ENCODE peak calls at places on chromosomes 13 and 19, in ten cellular contexts. C, X, O, D, M, L, A, K, V and F are unnamed samples.

GRCh38 chr13:114115191-114115671 is 17.2 kb downstream of the RASA3 start:
- DNase-seq in O (peak; percentile 79), A (peak; percentile 76), M (no peak), D (peak; percentile 90), X (peak; percentile 81), C (no peak), L (peak; percentile 92), K (peak; percentile 65), V (no peak), F (peak; percentile 78)

GRCh38 chr19:29662604-29663404 is 2.5 kb upstream of the PLEKHF1 start:
- DNase-seq in O (no peak), K (peak; percentile 74), D (peak; percentile 91), V (peak; percentile 56), L (peak; percentile 96), M (no peak), C (no peak), A (peak; percentile 87), X (peak; percentile 52), F (peak; percentile 99)

GRCh38 chr13:113968463-113969310 is 5.2 kb downstream of the C13orf46 start:
- DNase-seq in V (no peak), L (no peak), O (no peak), D (no peak), C (no peak), K (no peak), M (no peak), A (no peak), X (no peak), F (no peak)

GRCh38 chr19:5504115-5504514 is 48.9 kb downstream of the ZNRF4 start:
- DNase-seq in L (no peak), M (no peak), X (no peak), A (no peak), O (no peak), D (no peak), C (no peak), K (no peak), V (no peak), F (no peak)

GRCh38 chr13:36736119-36736726 is 62.4 kb downstream of the SERTM1 start:
- DNase-seq in L (peak; percentile 55), O (no peak), V (no peak), A (peak; percentile 72), M (peak; percentile 86), C (peak; percentile 54), X (peak; percentile 19), K (peak; percentile 58), D (peak; percentile 82), F (peak; percentile 83)

GRCh38 chr19:16232568-16232967 is 34.9 kb downstream of the AP1M1 start:
- DNase-seq in M (no peak), K (no peak), L (no peak), A (no peak), X (no peak), O (no peak), V (no peak), D (no peak), C (no peak), F (no peak)

GRCh38 chr13:107028751-107029150 is 460.8 kb upstream of the ARGLU1 start:
- DNase-seq in L (no peak), M (no peak), D (no peak), O (no peak), V (no peak), A (no peak), K (no peak), X (no peak), C (no peak), F (no peak)

GRCh38 chr13:99863789-99864626 is 107.6 kb downstream of the ZIC5 start:
- DNase-seq in L (no peak), X (no peak), C (no peak), M (peak; percentile 69), O (no peak), K (no peak), A (no peak), V (no peak), D (no peak), F (no peak)

GRCh38 chr19:15253076-15253475 is 20.8 kb upstream of the EPHX3 start:
- DNase-seq in L (no peak), A (no peak), M (no peak), K (no peak), X (no peak), C (no peak), V (no peak), D (no peak), O (no peak), F (no peak)

GRCh38 chr19:33554821-33555220 is 33.2 kb upstream of the PEPD start:
- DNase-seq in D (no peak), X (no peak), K (no peak), V (no peak), O (no peak), L (no peak), M (no peak), C (no peak), A (no peak), F (no peak)

GRCh38 chr19:54107876-54108490 is 5.3 kb downstream of the NDUFA3 start:
- DNase-seq in C (no peak), X (no peak), A (no peak), D (no peak), V (no peak), K (no peak), L (no peak), O (no peak), M (no peak), F (no peak)

GRCh38 chr19:19366691-19367396 is 38.6 kb upstream of the GATAD2A start:
- DNase-seq in M (peak; percentile 87), O (no peak), X (peak; percentile 86), K (peak; percentile 82), D (peak; percentile 80), A (peak; percentile 60), L (peak; percentile 69), C (peak; percentile 91), V (no peak), F (peak; percentile 58)

GRCh38 chr13:38265135-38265497 is 84.5 kb upstream of the UFM1 start:
- DNase-seq in X (no peak), O (peak; percentile 70), K (no peak), L (no peak), M (no peak), V (no peak), D (no peak), C (peak; percentile 3), A (no peak), F (no peak)

GRCh38 chr13:51728972-51729371 is 75.0 kb downstream of the DHRS12 start:
- DNase-seq in X (no peak), D (peak; percentile 96), O (no peak), C (no peak), V (no peak), A (peak; percentile 80), M (peak; percentile 80), K (no peak), L (peak; percentile 87), F (peak; percentile 81)

GRCh38 chr19:1860133-1860775 is 3.1 kb downstream of the KLF16 start:
- DNase-seq in C (peak; percentile 49), D (peak; percentile 78), V (no peak), M (peak; percentile 87), L (peak; percentile 76), O (no peak), K (peak; percentile 78), X (peak; percentile 85), A (peak; percentile 74), F (peak; percentile 81)

GRCh38 chr13:105165449-105166125 is 1369.9 kb downstream of the EFNB2 start:
- DNase-seq in M (no peak), K (no peak), L (no peak), X (peak; percentile 10), O (no peak), A (no peak), V (no peak), D (no peak), C (peak; percentile 78), F (no peak)

GRCh38 chr19:33407716-33408115 is 34.2 kb downstream of the CEBPG start:
- DNase-seq in V (no peak), K (no peak), L (no peak), O (no peak), A (no peak), D (no peak), C (no peak), X (no peak), M (no peak), F (no peak)

GRCh38 chr13:51838235-51838846 is 6.6 kb downstream of the TMEM272 start:
- DNase-seq in V (no peak), L (peak; percentile 83), K (no peak), O (no peak), D (peak; percentile 79), M (no peak), C (no peak), A (peak; percentile 39), X (no peak), F (peak; percentile 65)

DNA sequence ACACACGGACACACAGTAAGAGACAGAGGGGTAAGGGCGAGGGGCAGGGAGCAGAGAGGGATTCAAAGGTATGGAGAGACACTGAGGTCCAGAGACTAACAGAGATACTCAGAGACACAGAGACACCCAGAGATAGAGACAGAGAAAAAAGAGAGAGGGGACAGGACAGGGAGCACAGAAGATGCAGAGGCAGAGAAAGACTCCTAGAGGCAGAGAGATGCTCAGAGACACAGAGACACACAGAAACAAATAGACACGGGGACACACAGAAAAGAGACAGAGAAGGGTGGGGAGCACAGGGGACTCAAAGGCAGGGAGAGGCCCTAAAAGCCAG is 39.8 kb downstream of the DEDD2 start:
- DNase-seq in V (no peak), A (no peak), D (no peak), M (no peak), X (no peak), L (no peak), O (no peak), K (no peak), C (no peak), F (no peak)
- H3K4me3 ChIP-seq in V (no peak overlapping the region), A (no peak overlapping the region), D (no peak overlapping the region), M (no peak overlapping the region), X (no peak overlapping the region), L (no peak overlapping the region), O (no peak overlapping the region), K (no peak overlapping the region), C (no peak overlapping the region), F (no peak overlapping the region)

DNA sequence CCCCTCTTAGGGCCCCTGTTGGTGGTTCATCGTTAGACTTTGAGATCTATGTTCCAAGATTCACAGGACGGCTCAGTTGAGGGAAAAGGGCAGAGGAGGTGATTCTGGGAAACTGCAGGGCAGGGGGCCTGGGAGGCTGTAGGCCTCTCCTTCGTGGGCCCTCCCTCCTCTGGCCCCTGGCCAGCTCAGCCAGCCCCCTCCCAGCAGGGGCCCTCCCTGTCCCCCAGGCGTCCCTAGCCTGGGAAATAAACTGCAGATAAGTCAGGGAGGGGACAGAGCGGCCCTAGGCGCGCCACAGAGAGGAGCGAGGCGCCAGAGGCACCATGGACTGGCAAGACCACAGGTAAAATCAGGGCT is 6.5 kb downstream of the HIF3A start:
- DNase-seq in K (no peak), L (no peak), C (no peak), O (no peak), A (no peak), D (no peak), V (no peak), X (no peak), M (no peak), F (no peak)
- TF ChIP-seq CTCF in K (no peak), L (no peak), C (no peak), O (no peak), A (no peak), D (no peak), V (no peak), X (no peak), M (no peak), F (no peak)

GRCh38 chr13:60099631-60100420 is 63.9 kb downstream of the DIAPH3 start:
- DNase-seq in O (no peak), X (no peak), M (peak; percentile 96), C (no peak), D (no peak), K (no peak), A (no peak), V (no peak), L (no peak), F (no peak)
- H3K4me3 ChIP-seq in O (no peak overlapping the region), X (no peak overlapping the region), M (peak overlapping the region; percentile 5), C (no peak overlapping the region), D (no peak overlapping the region), K (no peak overlapping the region), A (no peak overlapping the region), V (no peak overlapping the region), L (no peak overlapping the region), F (no peak overlapping the region)

GRCh38 chr19:3766520-3766919 is 4.0 kb downstream of the MRPL54 start:
- DNase-seq in M (no peak), V (no peak), L (no peak), A (no peak), X (no peak), K (no peak), C (no peak), O (no peak), D (no peak), F (no peak)
- TF ChIP-seq CTCF in M (no peak), V (no peak), L (no peak), A (no peak), X (no peak), K (no peak), C (no peak), O (no peak), D (no peak), F (no peak)